ENCODE peak calls at places on chromosome 10, in nine cellular contexts. S, E, J, T, B, X, D, U and F are unnamed samples. For H3K36me3, the result is how much of the 10 kb centered on the place peaks cover.

GRCh38 chr10:50558368-50558767 is 65.4 kb downstream of the SGMS1 start:
- DNase-seq in S (no peak), E (no peak), J (no peak), T (no peak), B (no peak), X (no peak), D (no peak), U (peak), F (peak)

GRCh38 chr10:132665946-132666732 is 119.8 kb downstream of the NKX6-2 start:
- DNase-seq in S (no peak), E (no peak), J (no peak), T (no peak), B (no peak), X (no peak), D (no peak), U (no peak), F (peak)

GRCh38 chr10:55630491-55631056 is 730.5 kb downstream of the ZWINT start:
- DNase-seq in S (no peak), E (peak), J (no peak), T (no peak), B (no peak), X (no peak), D (no peak), U (no peak), F (peak)

GRCh38 chr10:71344916-71345557 is 26.0 kb downstream of the SLC29A3 start:
- DNase-seq in S (no peak), E (no peak), J (no peak), T (no peak), B (no peak), X (no peak), D (no peak), U (no peak), F (no peak)

GRCh38 chr10:10293431-10293830 is 724.2 kb upstream of the CELF2 start:
- DNase-seq in S (no peak), E (no peak), J (no peak), T (no peak), B (no peak), X (peak), D (peak), U (no peak), F (no peak)

GRCh38 chr10:71302874-71303568 is 16.0 kb upstream of the SLC29A3 start:
- DNase-seq in S (no peak), E (no peak), J (no peak), T (no peak), B (peak), X (no peak), D (no peak), U (no peak), F (peak)

GRCh38 chr10:121291376-121291775 is 306.9 kb downstream of the FGFR2 start:
- DNase-seq in S (no peak), E (no peak), J (no peak), T (no peak), B (no peak), X (no peak), D (no peak), U (peak), F (no peak)

GRCh38 chr10:127906548-127907377 is at the start of gene PTPRE:
- DNase-seq in S (no peak), E (peak), J (peak), T (peak), B (peak), X (peak), D (peak), U (peak), F (peak)

GRCh38 chr10:78264361-78264760 is 230.7 kb downstream of the RPS24 start:
- DNase-seq in S (no peak), E (no peak), J (no peak), T (no peak), B (no peak), X (no peak), D (no peak), U (no peak), F (no peak)

GRCh38 chr10:132616170-132616994 is 78.8 kb downstream of the INPP5A start:
- DNase-seq in S (no peak), E (no peak), J (no peak), T (peak), B (no peak), X (peak), D (peak), U (no peak), F (no peak)

DNA sequence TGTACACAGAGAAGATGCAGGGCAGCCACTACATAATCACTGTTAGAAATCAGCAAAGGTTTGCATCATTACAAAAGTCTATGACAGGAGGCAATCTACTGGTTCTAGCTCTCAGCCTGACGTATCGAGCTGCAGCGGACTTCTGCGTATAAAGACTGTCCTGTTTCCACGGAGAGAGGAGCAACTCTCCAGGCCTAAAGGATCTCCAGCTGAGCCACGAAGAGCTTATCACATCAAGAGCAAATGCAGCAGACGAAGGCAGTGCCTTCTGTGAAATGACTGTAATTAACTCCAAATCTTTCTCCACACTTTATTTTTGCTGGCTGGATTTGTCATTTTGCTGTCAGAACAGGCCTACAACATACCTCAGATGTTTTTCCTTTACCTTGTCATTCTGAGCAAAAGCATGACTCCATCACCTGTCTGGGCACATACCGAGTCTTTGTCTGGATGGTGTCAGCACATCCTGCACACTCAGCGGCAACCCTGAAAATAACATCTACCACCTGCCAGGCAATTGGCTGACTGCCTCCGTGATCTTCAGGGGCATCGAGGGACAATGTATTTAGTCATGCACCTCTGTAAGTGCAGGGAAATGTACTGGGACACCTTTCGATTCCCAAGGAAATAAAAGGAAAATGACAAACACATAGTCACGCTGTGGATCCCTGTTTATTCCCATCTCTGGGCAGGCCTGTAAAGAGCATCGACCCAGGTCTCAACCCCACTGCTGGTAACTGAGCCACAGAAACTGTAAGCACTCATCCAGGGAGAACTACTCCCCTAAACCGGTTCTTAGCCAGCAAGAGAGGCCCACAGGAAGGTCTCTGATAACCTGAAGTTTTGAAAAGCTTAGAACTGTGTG is 26.3 kb upstream of the SH3PXD2A start:
- DNase-seq in S (no peak), E (no peak), J (peak), T (no peak), B (no peak), X (no peak), D (no peak), U (no peak), F (peak)
- H3K36me3 ChIP-seq in S (under half), E (under half), J (under half), T (half or more), B (under half), X (under half), D (under half), U (under half), F (under half)

GRCh38 chr10:58733436-58733835 is 220.8 kb downstream of the BICC1 start:
- DNase-seq in S (no peak), E (no peak), J (no peak), T (no peak), B (no peak), X (no peak), D (no peak), U (no peak), F (no peak)

GRCh38 chr10:58735087-58735486 is 222.4 kb downstream of the BICC1 start:
- DNase-seq in S (no peak), E (no peak), J (no peak), T (no peak), B (no peak), X (no peak), D (no peak), U (no peak), F (no peak)

GRCh38 chr10:58731276-58731675 is 218.6 kb downstream of the BICC1 start:
- DNase-seq in S (no peak), E (no peak), J (no peak), T (no peak), B (no peak), X (no peak), D (no peak), U (no peak), F (no peak)

GRCh38 chr10:58734116-58734515 is 221.4 kb downstream of the BICC1 start:
- DNase-seq in S (no peak), E (no peak), J (no peak), T (no peak), B (no peak), X (no peak), D (no peak), U (no peak), F (no peak)
- TF ChIP-seq CTCF in S (no peak), E (no peak), J (no peak), T (no peak), B (no peak), X (no peak), D (no peak), U (no peak), F (no peak)

DNA sequence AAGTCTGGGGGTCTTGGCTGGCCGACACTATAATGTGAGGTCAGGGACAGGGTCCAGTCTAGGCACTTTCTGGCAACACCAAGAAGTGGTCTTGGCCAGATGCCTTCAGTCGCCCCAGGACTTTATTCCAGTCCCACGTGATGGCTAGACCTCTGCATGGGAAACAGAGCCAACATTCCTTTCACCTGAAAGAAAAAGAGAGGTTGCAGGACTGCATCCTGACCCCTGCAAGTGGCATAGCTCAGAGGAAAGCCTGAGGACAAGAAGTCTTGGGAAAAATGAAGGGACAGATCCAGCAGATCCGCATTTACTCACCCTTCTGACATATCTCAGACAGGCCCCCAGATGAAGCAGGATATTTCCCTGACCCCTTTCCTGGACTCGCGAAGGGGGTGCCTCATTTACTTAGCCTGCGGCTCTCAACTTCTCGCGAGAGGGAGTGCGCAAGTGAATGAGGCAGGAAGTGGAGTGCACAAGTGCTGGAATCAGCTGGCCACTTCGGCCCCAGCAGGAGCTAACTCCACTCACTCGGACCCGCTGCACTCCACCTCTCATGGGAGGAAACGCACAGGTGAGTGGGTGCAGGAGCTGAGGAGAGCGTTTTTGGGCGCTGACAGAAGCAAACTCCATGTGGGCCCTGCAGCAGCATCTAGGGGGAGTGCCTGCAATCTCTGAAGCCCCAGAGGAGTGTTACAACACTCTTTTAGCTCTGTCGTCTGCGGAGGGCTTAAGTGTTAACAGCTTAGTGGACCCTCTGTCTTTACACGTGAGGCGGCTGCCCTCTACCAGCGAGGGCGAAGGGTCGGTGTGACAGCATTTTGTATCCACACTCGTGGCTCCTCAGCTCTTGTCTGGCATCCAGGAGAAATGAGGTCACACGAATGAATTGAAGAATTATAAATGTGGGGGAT is 916.2 kb upstream of the GHITM start:
- DNase-seq in S (no peak), E (no peak), J (no peak), T (no peak), B (no peak), X (no peak), D (no peak), U (no peak), F (no peak)
- H3K36me3 ChIP-seq in S (under half), E (under half), J (under half), T (under half), B (under half), X (under half), D (under half), U (under half), F (under half)

GRCh38 chr10:17675638-17676037 is 31.7 kb downstream of the STAM start:
- DNase-seq in S (no peak), E (no peak), J (no peak), T (no peak), B (no peak), X (no peak), D (no peak), U (no peak), F (no peak)
- TF ChIP-seq CTCF in S (no peak), E (no peak), J (no peak), T (no peak), B (no peak), X (no peak), D (no peak), U (no peak), F (no peak)

GRCh38 chr10:3838723-3839437 is 53.9 kb upstream of the KLF6 start:
- DNase-seq in S (no peak), E (no peak), J (no peak), T (no peak), B (no peak), X (no peak), D (no peak), U (no peak), F (no peak)
- H3K36me3 ChIP-seq in S (under half), E (under half), J (under half), T (under half), B (under half), X (under half), D (under half), U (under half), F (under half)

DNA sequence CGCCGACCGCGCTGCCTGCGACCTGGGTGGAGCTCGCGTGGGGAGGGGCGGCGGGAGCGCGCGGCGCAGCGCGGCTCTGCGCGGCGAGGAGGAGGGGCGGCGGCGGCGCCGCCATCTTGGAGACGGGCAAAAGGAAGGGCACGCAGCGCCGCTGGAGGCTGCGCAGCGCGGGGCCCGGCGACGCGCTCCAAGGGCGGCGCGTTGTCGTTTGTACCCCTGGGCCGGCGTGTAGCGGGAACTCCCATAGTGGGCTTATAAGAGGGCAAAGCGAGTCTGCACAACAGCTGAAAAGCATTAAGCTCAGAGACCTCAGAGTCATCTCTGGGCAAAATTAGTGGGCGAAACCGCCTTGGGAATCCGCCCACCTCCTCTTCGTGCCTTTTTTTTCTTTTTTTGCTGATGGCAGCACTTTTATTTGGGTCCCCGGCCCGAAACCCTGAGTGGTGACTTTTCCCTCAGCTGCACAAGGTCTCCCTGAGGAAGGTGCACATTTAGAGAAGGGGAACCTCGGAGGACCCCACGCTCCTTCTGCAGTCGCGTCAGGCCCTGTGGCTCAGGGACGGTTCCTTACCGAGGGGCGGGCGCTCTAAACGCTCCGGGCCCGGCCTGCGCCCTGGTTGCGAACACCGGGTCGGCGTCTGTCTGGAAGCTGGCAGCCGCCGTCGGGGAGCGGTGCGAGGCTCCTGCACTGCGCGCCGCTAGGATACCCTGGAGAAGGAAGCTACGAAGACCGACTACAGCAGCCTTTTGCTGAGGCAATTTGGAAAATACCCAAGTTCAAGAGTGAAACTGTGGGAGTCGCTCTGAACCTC is 423 bp upstream of the MCMBP start:
- DNase-seq in S (peak), E (peak), J (peak), T (peak), B (peak), X (peak), D (peak), U (peak), F (peak)
- TF ChIP-seq CTCF in S (no peak), E (peak), J (no peak), T (no peak), B (no peak), X (no peak), D (no peak), U (peak), F (no peak)

GRCh38 chr10:93417886-93418285 is 64.2 kb downstream of the MYOF start:
- DNase-seq in S (no peak), E (no peak), J (no peak), T (no peak), B (no peak), X (no peak), D (no peak), U (no peak), F (no peak)

GRCh38 chr10:93420091-93420490 is 62.0 kb downstream of the MYOF start:
- DNase-seq in S (no peak), E (peak), J (no peak), T (no peak), B (no peak), X (peak), D (no peak), U (peak), F (peak)

GRCh38 chr10:93415693-93416092 is 66.4 kb downstream of the MYOF start:
- DNase-seq in S (no peak), E (no peak), J (no peak), T (no peak), B (no peak), X (no peak), D (no peak), U (no peak), F (no peak)

GRCh38 chr10:93417264-93417663 is 64.9 kb downstream of the MYOF start:
- DNase-seq in S (no peak), E (peak), J (no peak), T (no peak), B (no peak), X (no peak), D (no peak), U (no peak), F (peak)

DNA sequence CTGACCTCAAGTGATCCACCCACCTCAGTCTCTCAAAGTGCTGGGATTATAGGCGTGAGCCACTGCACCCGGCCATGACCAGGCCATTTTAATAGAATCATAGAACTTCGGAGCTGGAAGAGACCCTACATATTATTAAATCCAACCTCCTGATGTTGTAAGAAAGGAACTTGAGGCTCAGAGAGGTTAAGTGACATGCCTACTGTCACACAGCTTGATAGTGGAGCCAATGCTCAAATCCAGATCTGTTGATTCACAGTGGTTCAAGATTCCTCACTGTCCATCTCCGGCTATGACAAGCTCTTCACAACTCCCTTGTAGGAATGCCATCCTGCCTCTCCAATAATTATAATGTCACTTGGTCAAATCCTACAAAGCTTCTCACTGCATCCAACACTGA is 65.3 kb downstream of the MYOF start:
- DNase-seq in S (no peak), E (no peak), J (no peak), T (no peak), B (no peak), X (no peak), D (no peak), U (no peak), F (no peak)
- H3K36me3 ChIP-seq in S (under half), E (under half), J (under half), T (under half), B (under half), X (under half), D (under half), U (under half), F (under half)